ENCODE peak calls at places on chromosomes 1 and 21, in eight cellular contexts. One of them, this sample, is unnamed.

GRCh38 chr1:222009105-222009730 is 267.3 kb upstream of the DUSP10 start:
- DNase-seq in A549: peak
- DNase-seq in NB4: peak
- DNase-seq in H1: no peak
- DNase-seq in HepG2: peak
- DNase-seq in GM12878: peak
- DNase-seq in K562: peak
- DNase-seq in WTC11: peak
- DNase-seq in this sample: peak

GRCh38 chr1:224684920-224685547 is 68.9 kb downstream of the CNIH3 start:
- DNase-seq in A549: no peak
- DNase-seq in NB4: no peak
- DNase-seq in H1: no peak
- DNase-seq in HepG2: no peak
- DNase-seq in GM12878: no peak
- DNase-seq in K562: no peak
- DNase-seq in WTC11: no peak
- DNase-seq in this sample: no peak

GRCh38 chr1:42689912-42690311 is 7.7 kb downstream of the YBX1 start:
- DNase-seq in A549: no peak
- DNase-seq in NB4: no peak
- DNase-seq in H1: no peak
- DNase-seq in HepG2: no peak
- DNase-seq in GM12878: no peak
- DNase-seq in K562: no peak
- DNase-seq in WTC11: no peak
- DNase-seq in this sample: no peak

GRCh38 chr1:69707103-69707502 is 139.4 kb downstream of the LRRC7 start:
- DNase-seq in A549: no peak
- DNase-seq in NB4: no peak
- DNase-seq in H1: no peak
- DNase-seq in HepG2: no peak
- DNase-seq in GM12878: no peak
- DNase-seq in K562: no peak
- DNase-seq in WTC11: no peak
- DNase-seq in this sample: no peak

GRCh38 chr1:2279210-2279639 is 51.1 kb downstream of the SKI start:
- DNase-seq in A549: no peak
- DNase-seq in NB4: no peak
- DNase-seq in H1: peak
- DNase-seq in HepG2: no peak
- DNase-seq in GM12878: no peak
- DNase-seq in K562: no peak
- DNase-seq in WTC11: peak
- DNase-seq in this sample: peak

GRCh38 chr1:149848811-149849210 is 50.6 kb upstream of the BOLA1 start:
- DNase-seq in A549: no peak
- DNase-seq in NB4: peak
- DNase-seq in H1: no peak
- DNase-seq in HepG2: peak
- DNase-seq in GM12878: no peak
- DNase-seq in K562: peak
- DNase-seq in WTC11: no peak
- DNase-seq in this sample: no peak

GRCh38 chr1:200907611-200908097 is 13.0 kb downstream of the INAVA start:
- DNase-seq in A549: no peak
- DNase-seq in NB4: peak
- DNase-seq in H1: no peak
- DNase-seq in HepG2: peak
- DNase-seq in GM12878: peak
- DNase-seq in K562: no peak
- DNase-seq in WTC11: no peak
- DNase-seq in this sample: no peak

GRCh38 chr1:181092883-181093282 is 4.4 kb downstream of the IER5 start:
- DNase-seq in A549: no peak
- DNase-seq in NB4: no peak
- DNase-seq in H1: no peak
- DNase-seq in HepG2: peak
- DNase-seq in GM12878: no peak
- DNase-seq in K562: no peak
- DNase-seq in WTC11: no peak
- DNase-seq in this sample: no peak

GRCh38 chr1:246077476-246077875 is 429.6 kb downstream of the SMYD3 start:
- DNase-seq in A549: no peak
- DNase-seq in NB4: no peak
- DNase-seq in H1: no peak
- DNase-seq in HepG2: no peak
- DNase-seq in GM12878: no peak
- DNase-seq in K562: no peak
- DNase-seq in WTC11: no peak
- DNase-seq in this sample: peak

GRCh38 chr1:29711582-29712274 is 475.4 kb downstream of the PTPRU start:
- DNase-seq in A549: no peak
- DNase-seq in NB4: peak
- DNase-seq in H1: no peak
- DNase-seq in HepG2: no peak
- DNase-seq in GM12878: peak
- DNase-seq in K562: no peak
- DNase-seq in WTC11: no peak
- DNase-seq in this sample: peak

GRCh38 chr1:155078496-155079209 is at the start of gene EFNA3:
- DNase-seq in A549: peak
- DNase-seq in NB4: peak
- DNase-seq in H1: peak
- DNase-seq in HepG2: no peak
- DNase-seq in GM12878: no peak
- DNase-seq in K562: peak
- DNase-seq in WTC11: peak
- DNase-seq in this sample: peak

GRCh38 chr1:42424201-42424600 is 31.6 kb downstream of the ZMYND12 start:
- DNase-seq in A549: no peak
- DNase-seq in NB4: no peak
- DNase-seq in H1: no peak
- DNase-seq in HepG2: no peak
- DNase-seq in GM12878: no peak
- DNase-seq in K562: no peak
- DNase-seq in WTC11: no peak
- DNase-seq in this sample: no peak

GRCh38 chr1:156750932-156751723 is at the start of gene HDGF:
- DNase-seq in A549: no peak
- DNase-seq in NB4: peak
- DNase-seq in H1: peak
- DNase-seq in HepG2: no peak
- DNase-seq in GM12878: no peak
- DNase-seq in K562: peak
- DNase-seq in WTC11: peak
- DNase-seq in this sample: peak

GRCh38 chr1:168316142-168316541 is 35.5 kb downstream of the TBX19 start:
- DNase-seq in A549: no peak
- DNase-seq in NB4: no peak
- DNase-seq in H1: no peak
- DNase-seq in HepG2: no peak
- DNase-seq in GM12878: no peak
- DNase-seq in K562: no peak
- DNase-seq in WTC11: no peak
- DNase-seq in this sample: no peak

GRCh38 chr1:203888807-203889251 is 27.4 kb downstream of the SNRPE start:
- DNase-seq in A549: peak
- DNase-seq in NB4: no peak
- DNase-seq in H1: no peak
- DNase-seq in HepG2: no peak
- DNase-seq in GM12878: no peak
- DNase-seq in K562: no peak
- DNase-seq in WTC11: no peak
- DNase-seq in this sample: peak
- TF ChIP-seq MAX in A549: no peak
- TF ChIP-seq MAX in NB4: no peak
- TF ChIP-seq MAX in H1: no peak
- TF ChIP-seq MAX in HepG2: no peak
- TF ChIP-seq MAX in GM12878: no peak
- TF ChIP-seq MAX in K562: no peak
- TF ChIP-seq MAX in WTC11: no peak
- TF ChIP-seq MAX in this sample: no peak

DNA sequence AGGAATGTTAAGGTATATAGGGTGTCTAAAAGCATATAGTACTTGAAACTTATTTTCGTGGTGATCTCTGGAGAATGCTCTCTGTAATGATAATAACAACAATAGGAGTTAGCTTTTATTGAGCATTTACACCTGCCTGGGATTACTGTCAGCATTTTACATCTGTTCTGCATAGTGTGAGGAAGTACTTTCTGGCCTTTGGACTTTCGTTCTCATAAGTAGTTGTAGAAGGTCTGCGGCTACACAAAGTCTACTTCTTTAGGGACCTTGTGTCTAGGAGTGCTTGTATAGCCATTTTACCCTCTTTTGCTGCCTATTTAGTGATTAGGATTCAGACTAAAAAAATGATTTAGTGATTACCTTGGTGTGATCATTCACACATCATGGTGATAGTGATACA is 103.6 kb upstream of the GPR52 start:
- DNase-seq in A549: no peak
- DNase-seq in NB4: no peak
- DNase-seq in H1: no peak
- DNase-seq in HepG2: no peak
- DNase-seq in GM12878: no peak
- DNase-seq in K562: no peak
- DNase-seq in WTC11: no peak
- DNase-seq in this sample: no peak
- TF ChIP-seq MAX in A549: no peak
- TF ChIP-seq MAX in NB4: no peak
- TF ChIP-seq MAX in H1: no peak
- TF ChIP-seq MAX in HepG2: no peak
- TF ChIP-seq MAX in GM12878: no peak
- TF ChIP-seq MAX in K562: no peak
- TF ChIP-seq MAX in WTC11: no peak
- TF ChIP-seq MAX in this sample: no peak

GRCh38 chr21:21801921-21802320 is 803.7 kb downstream of the NCAM2 start:
- DNase-seq in A549: no peak
- DNase-seq in NB4: no peak
- DNase-seq in H1: no peak
- DNase-seq in HepG2: no peak
- DNase-seq in GM12878: no peak
- DNase-seq in K562: no peak
- DNase-seq in WTC11: no peak
- DNase-seq in this sample: no peak
- TF ChIP-seq MAX in A549: no peak
- TF ChIP-seq MAX in NB4: no peak
- TF ChIP-seq MAX in H1: no peak
- TF ChIP-seq MAX in HepG2: no peak
- TF ChIP-seq MAX in GM12878: no peak
- TF ChIP-seq MAX in K562: no peak
- TF ChIP-seq MAX in WTC11: no peak
- TF ChIP-seq MAX in this sample: no peak

GRCh38 chr1:35726814-35727433 is 8.2 kb upstream of the C1orf216 start:
- DNase-seq in A549: peak
- DNase-seq in NB4: peak
- DNase-seq in H1: peak
- DNase-seq in HepG2: peak
- DNase-seq in GM12878: no peak
- DNase-seq in K562: peak
- DNase-seq in WTC11: peak
- DNase-seq in this sample: peak
- TF ChIP-seq MAX in A549: no peak
- TF ChIP-seq MAX in NB4: peak
- TF ChIP-seq MAX in H1: no peak
- TF ChIP-seq MAX in HepG2: no peak
- TF ChIP-seq MAX in GM12878: no peak
- TF ChIP-seq MAX in K562: no peak
- TF ChIP-seq MAX in WTC11: no peak
- TF ChIP-seq MAX in this sample: no peak

GRCh38 chr1:147892731-147893214 is 9.8 kb upstream of the GJA8 start:
- DNase-seq in A549: peak
- DNase-seq in NB4: peak
- DNase-seq in H1: no peak
- DNase-seq in HepG2: peak
- DNase-seq in GM12878: no peak
- DNase-seq in K562: peak
- DNase-seq in WTC11: peak
- DNase-seq in this sample: peak

GRCh38 chr1:147895123-147895522 is 7.5 kb upstream of the GJA8 start:
- DNase-seq in A549: no peak
- DNase-seq in NB4: no peak
- DNase-seq in H1: no peak
- DNase-seq in HepG2: no peak
- DNase-seq in GM12878: no peak
- DNase-seq in K562: no peak
- DNase-seq in WTC11: no peak
- DNase-seq in this sample: no peak

GRCh38 chr1:147892216-147892615 is 10.4 kb upstream of the GJA8 start:
- DNase-seq in A549: peak
- DNase-seq in NB4: peak
- DNase-seq in H1: no peak
- DNase-seq in HepG2: no peak
- DNase-seq in GM12878: no peak
- DNase-seq in K562: no peak
- DNase-seq in WTC11: peak
- DNase-seq in this sample: no peak

GRCh38 chr1:147891088-147891487 is 11.5 kb upstream of the GJA8 start:
- DNase-seq in A549: no peak
- DNase-seq in NB4: no peak
- DNase-seq in H1: no peak
- DNase-seq in HepG2: no peak
- DNase-seq in GM12878: no peak
- DNase-seq in K562: no peak
- DNase-seq in WTC11: no peak
- DNase-seq in this sample: no peak

DNA sequence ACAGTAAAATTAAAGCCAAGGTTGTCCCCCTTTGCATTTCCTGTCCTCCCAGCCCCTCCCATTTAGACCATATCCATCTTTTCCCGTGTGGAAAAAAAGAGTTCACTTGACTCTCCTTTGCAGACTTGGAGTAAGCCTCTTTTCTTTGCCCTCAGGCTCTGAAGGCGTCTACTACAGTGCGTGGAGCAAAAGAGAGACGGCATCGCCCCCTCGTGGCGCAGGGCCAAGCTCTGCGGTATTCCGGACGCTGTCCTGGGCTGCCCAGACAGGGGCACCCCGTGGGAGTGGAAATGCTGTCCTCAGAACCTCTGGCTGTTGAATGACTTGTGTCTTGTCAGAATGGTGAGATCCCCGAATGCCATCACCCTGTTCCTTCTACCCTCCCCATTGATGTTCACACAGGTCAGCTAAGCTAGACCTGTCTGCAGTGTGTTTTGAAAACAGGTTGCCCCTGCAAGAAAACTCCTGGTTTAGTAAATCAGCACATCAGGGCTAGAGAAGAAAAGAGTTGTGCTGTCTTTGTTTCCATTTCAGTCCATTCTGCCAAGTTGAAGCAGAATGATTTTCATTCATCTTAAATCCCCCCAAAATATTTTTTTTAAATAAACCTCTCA is 12.3 kb upstream of the GJA8 start:
- DNase-seq in A549: peak
- DNase-seq in NB4: peak
- DNase-seq in H1: peak
- DNase-seq in HepG2: peak
- DNase-seq in GM12878: no peak
- DNase-seq in K562: peak
- DNase-seq in WTC11: peak
- DNase-seq in this sample: peak
- TF ChIP-seq MAX in A549: no peak
- TF ChIP-seq MAX in NB4: no peak
- TF ChIP-seq MAX in H1: no peak
- TF ChIP-seq MAX in HepG2: no peak
- TF ChIP-seq MAX in GM12878: no peak
- TF ChIP-seq MAX in K562: no peak
- TF ChIP-seq MAX in WTC11: no peak
- TF ChIP-seq MAX in this sample: no peak

This sample was measured in endothelial cell of umbilical vein.